ENCODE peak calls at places on chromosomes 11 and 22, in five cellular contexts. V is SJSA1, A is mammary epithelial cell, N is cerebellar cortex, Y is A549. D is an unnamed sample.

GRCh38 chr11:122439911-122440782 is 215.4 kb upstream of the UBASH3B start:
- DNase-seq in V (no peak), A (no peak), N (peak), Y (peak), D (no peak)

GRCh38 chr11:68384530-68385081 is 72.2 kb downstream of the LRP5 start:
- DNase-seq in N (no peak), V (no peak), A (no peak), Y (no peak), D (no peak)

GRCh38 chr11:110497204-110497987 is 67.6 kb downstream of the FDX1 start:
- DNase-seq in A (peak), Y (no peak), N (no peak), V (no peak), D (no peak)

GRCh38 chr11:12626616-12627015 is 47.6 kb upstream of the TEAD1 start:
- DNase-seq in Y (no peak), A (no peak), N (no peak), V (no peak), D (no peak)

GRCh38 chr22:27583930-27584329 is 217.6 kb downstream of the MN1 start:
- DNase-seq in N (no peak), A (no peak), Y (no peak), V (no peak), D (no peak)

GRCh38 chr11:534592-535518 is 521 bp downstream of the HRAS start:
- DNase-seq in Y (no peak), N (no peak), V (peak), A (peak), D (no peak)

GRCh38 chr22:36117053-36117554 is 43.5 kb downstream of the APOL3 start:
- DNase-seq in V (no peak), A (no peak), Y (no peak), N (peak), D (peak)

GRCh38 chr11:20443596-20443995 is 56.1 kb downstream of the PRMT3 start:
- DNase-seq in N (peak), A (peak), V (no peak), Y (peak), D (no peak)

GRCh38 chr11:30002157-30002556 is 14.7 kb downstream of the KCNA4 start:
- DNase-seq in Y (no peak), A (no peak), V (no peak), N (no peak), D (no peak)

GRCh38 chr11:12457030-12457600 is 79.7 kb downstream of the PARVA start:
- DNase-seq in V (no peak), A (no peak), N (no peak), Y (no peak), D (no peak)

GRCh38 chr11:72229925-72230763 is 5.6 kb downstream of the INPPL1 start:
- DNase-seq in V (no peak), N (no peak), A (no peak), Y (no peak), D (no peak)

GRCh38 chr11:30733748-30734147 is 147.6 kb upstream of the MPPED2 start:
- DNase-seq in N (no peak), Y (no peak), V (no peak), A (no peak), D (no peak)

GRCh38 chr22:17772963-17773605 is 1.2 kb downstream of the BID start:
- DNase-seq in V (no peak), Y (no peak), A (peak), N (peak), D (no peak)

GRCh38 chr11:46353706-46354105 is 6.4 kb downstream of the DGKZ start:
- DNase-seq in N (no peak), Y (no peak), A (peak), V (no peak), D (no peak)